ENCODE peak calls at places on chromosomes 6 and 20, in seven cellular contexts. One of them, this sample, is unnamed.

GRCh38 chr6:29251741-29252140 is 49.8 kb upstream of the OR14J1 start:
- DNase-seq in nephron progenitor cell: no peak
- DNase-seq in pancreas: no peak
- DNase-seq in breast epithelium: no peak
- DNase-seq in adrenal gland: no peak
- DNase-seq in glutamatergic neuron: no peak
- DNase-seq in ascending aorta: no peak
- DNase-seq in this sample: no peak

GRCh38 chr6:105994522-105995402 is 91.4 kb upstream of the PRDM1 start:
- DNase-seq in nephron progenitor cell: peak
- DNase-seq in pancreas: no peak
- DNase-seq in breast epithelium: no peak
- DNase-seq in adrenal gland: peak
- DNase-seq in glutamatergic neuron: peak
- DNase-seq in ascending aorta: no peak
- DNase-seq in this sample: peak

GRCh38 chr20:14992961-14993360 is 655.5 kb upstream of the FLRT3 start:
- DNase-seq in nephron progenitor cell: no peak
- DNase-seq in pancreas: no peak
- DNase-seq in breast epithelium: no peak
- DNase-seq in adrenal gland: no peak
- DNase-seq in glutamatergic neuron: no peak
- DNase-seq in ascending aorta: no peak
- DNase-seq in this sample: no peak

GRCh38 chr6:88476388-88476787 is 310.2 kb upstream of the CNR1 start:
- DNase-seq in nephron progenitor cell: no peak
- DNase-seq in pancreas: no peak
- DNase-seq in breast epithelium: no peak
- DNase-seq in adrenal gland: no peak
- DNase-seq in glutamatergic neuron: no peak
- DNase-seq in ascending aorta: no peak
- DNase-seq in this sample: no peak

GRCh38 chr6:112203577-112204349 is 50.6 kb downstream of the LAMA4 start:
- DNase-seq in nephron progenitor cell: no peak
- DNase-seq in pancreas: no peak
- DNase-seq in breast epithelium: no peak
- DNase-seq in adrenal gland: no peak
- DNase-seq in glutamatergic neuron: no peak
- DNase-seq in ascending aorta: no peak
- DNase-seq in this sample: no peak

GRCh38 chr6:5379647-5380242 is 118.4 kb downstream of the FARS2 start:
- DNase-seq in nephron progenitor cell: peak
- DNase-seq in pancreas: no peak
- DNase-seq in breast epithelium: no peak
- DNase-seq in adrenal gland: no peak
- DNase-seq in glutamatergic neuron: peak
- DNase-seq in ascending aorta: no peak
- DNase-seq in this sample: peak

GRCh38 chr20:16158090-16158975 is 414.9 kb downstream of the KIF16B start:
- DNase-seq in nephron progenitor cell: no peak
- DNase-seq in pancreas: no peak
- DNase-seq in breast epithelium: no peak
- DNase-seq in adrenal gland: peak
- DNase-seq in glutamatergic neuron: peak
- DNase-seq in ascending aorta: no peak
- DNase-seq in this sample: no peak

GRCh38 chr6:12010635-12011275 is 1.4 kb upstream of the HIVEP1 start:
- DNase-seq in nephron progenitor cell: peak
- DNase-seq in pancreas: peak
- DNase-seq in breast epithelium: peak
- DNase-seq in adrenal gland: peak
- DNase-seq in glutamatergic neuron: peak
- DNase-seq in ascending aorta: no peak
- DNase-seq in this sample: peak

GRCh38 chr6:20455175-20456075 is 53.7 kb downstream of the E2F3 start:
- DNase-seq in nephron progenitor cell: no peak
- DNase-seq in pancreas: no peak
- DNase-seq in breast epithelium: no peak
- DNase-seq in adrenal gland: no peak
- DNase-seq in glutamatergic neuron: no peak
- DNase-seq in ascending aorta: no peak
- DNase-seq in this sample: no peak

GRCh38 chr6:18386302-18386976 is 711 bp upstream of the RNF144B start:
- DNase-seq in nephron progenitor cell: no peak
- DNase-seq in pancreas: no peak
- DNase-seq in breast epithelium: no peak
- DNase-seq in adrenal gland: peak
- DNase-seq in glutamatergic neuron: no peak
- DNase-seq in ascending aorta: no peak
- DNase-seq in this sample: no peak

GRCh38 chr6:150373260-150373701 is 4.5 kb downstream of the IYD start:
- DNase-seq in nephron progenitor cell: no peak
- DNase-seq in pancreas: no peak
- DNase-seq in breast epithelium: no peak
- DNase-seq in adrenal gland: peak
- DNase-seq in glutamatergic neuron: no peak
- DNase-seq in ascending aorta: no peak
- DNase-seq in this sample: no peak

GRCh38 chr20:49871391-49871948 is 43.9 kb downstream of the SPATA2 start:
- DNase-seq in nephron progenitor cell: no peak
- DNase-seq in pancreas: no peak
- DNase-seq in breast epithelium: no peak
- DNase-seq in adrenal gland: no peak
- DNase-seq in glutamatergic neuron: no peak
- DNase-seq in ascending aorta: no peak
- DNase-seq in this sample: no peak

GRCh38 chr20:31713312-31714049 is 9.2 kb downstream of the BCL2L1 start:
- DNase-seq in nephron progenitor cell: no peak
- DNase-seq in pancreas: peak
- DNase-seq in breast epithelium: no peak
- DNase-seq in adrenal gland: peak
- DNase-seq in glutamatergic neuron: no peak
- DNase-seq in ascending aorta: no peak
- DNase-seq in this sample: peak

GRCh38 chr6:36347635-36348034 is 10.9 kb upstream of the BNIP5 start:
- DNase-seq in nephron progenitor cell: no peak
- DNase-seq in pancreas: peak
- DNase-seq in breast epithelium: no peak
- DNase-seq in adrenal gland: peak
- DNase-seq in glutamatergic neuron: no peak
- DNase-seq in ascending aorta: no peak
- DNase-seq in this sample: no peak

GRCh38 chr20:25297141-25297905 is 49.4 kb downstream of the PYGB start:
- DNase-seq in nephron progenitor cell: no peak
- DNase-seq in pancreas: no peak
- DNase-seq in breast epithelium: no peak
- DNase-seq in adrenal gland: no peak
- DNase-seq in glutamatergic neuron: no peak
- DNase-seq in ascending aorta: no peak
- DNase-seq in this sample: no peak

GRCh38 chr6:155349129-155349528 is 34.8 kb upstream of the TFB1M start:
- DNase-seq in nephron progenitor cell: no peak
- DNase-seq in pancreas: no peak
- DNase-seq in breast epithelium: no peak
- DNase-seq in adrenal gland: no peak
- DNase-seq in glutamatergic neuron: no peak
- DNase-seq in ascending aorta: no peak
- DNase-seq in this sample: no peak

GRCh38 chr6:142399739-142400138 is 97.9 kb downstream of the ADGRG6 start:
- DNase-seq in nephron progenitor cell: no peak
- DNase-seq in pancreas: no peak
- DNase-seq in breast epithelium: no peak
- DNase-seq in adrenal gland: no peak
- DNase-seq in glutamatergic neuron: no peak
- DNase-seq in ascending aorta: no peak
- DNase-seq in this sample: no peak
- TF ChIP-seq CTCF in nephron progenitor cell: no peak
- TF ChIP-seq CTCF in pancreas: no peak
- TF ChIP-seq CTCF in breast epithelium: no peak
- TF ChIP-seq CTCF in adrenal gland: no peak
- TF ChIP-seq CTCF in glutamatergic neuron: no peak
- TF ChIP-seq CTCF in ascending aorta: no peak
- TF ChIP-seq CTCF in this sample: no peak

DNA sequence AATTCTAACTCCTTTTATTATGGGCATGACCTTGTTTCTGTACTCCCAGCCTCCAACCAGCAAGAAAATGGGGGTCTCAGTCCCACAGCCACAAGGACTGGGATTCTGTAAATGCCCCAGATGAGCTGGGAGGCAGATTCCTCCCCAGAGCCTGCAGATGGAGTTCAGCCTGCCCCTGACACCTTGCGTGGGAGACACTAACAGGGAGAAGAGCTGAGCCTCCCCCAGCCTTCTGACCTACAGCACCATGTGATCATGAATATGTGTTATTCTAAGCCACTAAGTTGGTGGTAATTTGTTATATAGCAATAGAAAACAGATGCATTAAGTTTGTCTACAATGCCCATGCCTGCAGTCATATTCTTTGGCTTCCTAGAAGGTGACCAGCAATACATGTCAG is 39.7 kb downstream of the SLC22A3 start:
- DNase-seq in nephron progenitor cell: no peak
- DNase-seq in pancreas: no peak
- DNase-seq in breast epithelium: no peak
- DNase-seq in adrenal gland: no peak
- DNase-seq in glutamatergic neuron: no peak
- DNase-seq in ascending aorta: no peak
- DNase-seq in this sample: no peak
- TF ChIP-seq CTCF in nephron progenitor cell: no peak
- TF ChIP-seq CTCF in pancreas: no peak
- TF ChIP-seq CTCF in breast epithelium: no peak
- TF ChIP-seq CTCF in adrenal gland: no peak
- TF ChIP-seq CTCF in glutamatergic neuron: no peak
- TF ChIP-seq CTCF in ascending aorta: no peak
- TF ChIP-seq CTCF in this sample: no peak

DNA sequence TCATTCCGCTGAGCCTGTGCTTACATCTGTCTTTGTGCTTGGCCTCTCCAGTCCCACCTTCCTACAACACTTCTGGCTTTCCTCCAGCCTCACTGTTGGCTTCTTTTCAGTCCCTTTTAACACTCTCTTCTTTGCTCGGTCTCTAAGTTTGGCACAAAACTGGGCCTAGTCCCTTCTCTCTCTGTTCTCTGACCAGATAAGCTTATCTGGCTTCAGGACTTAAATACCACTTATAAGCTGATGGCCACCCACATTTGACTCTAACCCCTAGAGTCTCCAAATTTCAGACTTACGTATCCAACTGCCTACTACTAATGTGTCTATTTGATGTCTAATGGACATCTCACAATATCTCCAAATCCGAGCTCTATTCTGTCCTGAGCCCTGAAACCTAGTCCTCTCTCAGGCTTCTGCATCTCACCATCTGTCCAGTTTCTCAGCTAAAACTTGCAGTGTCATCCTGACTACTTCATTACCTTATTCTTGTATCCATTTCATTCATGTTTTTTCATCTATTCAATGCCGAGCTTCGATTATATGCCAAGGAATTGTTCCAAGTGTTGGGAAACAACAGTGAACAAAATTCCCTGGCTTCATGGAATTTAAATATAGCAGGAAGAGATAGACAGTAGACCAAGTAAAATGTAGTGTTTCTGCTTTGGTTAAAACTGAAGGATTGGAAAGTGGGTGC is 40.1 kb downstream of the TBPL1 start:
- DNase-seq in nephron progenitor cell: no peak
- DNase-seq in pancreas: no peak
- DNase-seq in breast epithelium: no peak
- DNase-seq in adrenal gland: no peak
- DNase-seq in glutamatergic neuron: no peak
- DNase-seq in ascending aorta: no peak
- DNase-seq in this sample: no peak
- TF ChIP-seq CTCF in nephron progenitor cell: no peak
- TF ChIP-seq CTCF in pancreas: no peak
- TF ChIP-seq CTCF in breast epithelium: no peak
- TF ChIP-seq CTCF in adrenal gland: no peak
- TF ChIP-seq CTCF in glutamatergic neuron: no peak
- TF ChIP-seq CTCF in ascending aorta: no peak
- TF ChIP-seq CTCF in this sample: no peak

GRCh38 chr20:41927189-41927588 is 309.0 kb upstream of the CHD6 start:
- DNase-seq in nephron progenitor cell: no peak
- DNase-seq in pancreas: no peak
- DNase-seq in breast epithelium: no peak
- DNase-seq in adrenal gland: no peak
- DNase-seq in glutamatergic neuron: no peak
- DNase-seq in ascending aorta: no peak
- DNase-seq in this sample: no peak
- TF ChIP-seq CTCF in nephron progenitor cell: no peak
- TF ChIP-seq CTCF in pancreas: no peak
- TF ChIP-seq CTCF in breast epithelium: no peak
- TF ChIP-seq CTCF in adrenal gland: no peak
- TF ChIP-seq CTCF in glutamatergic neuron: no peak
- TF ChIP-seq CTCF in ascending aorta: no peak
- TF ChIP-seq CTCF in this sample: no peak

This sample was measured in GM23338.